ENCODE peak calls at places on chromosomes 12 and 14, in six cellular contexts. One of them, this sample, is unnamed.

GRCh38 chr14:100067481-100067880 is 2.3 kb downstream of the EVL start:
- DNase-seq in transverse colon: no peak
- DNase-seq in breast epithelium: no peak
- DNase-seq in heart left ventricle: no peak
- DNase-seq in adrenal gland: no peak
- DNase-seq in GM12892: no peak
- DNase-seq in this sample: no peak

GRCh38 chr14:99518441-99519346 is 37.5 kb downstream of the CCNK start:
- DNase-seq in transverse colon: peak
- DNase-seq in heart left ventricle: peak
- DNase-seq in breast epithelium: peak
- DNase-seq in adrenal gland: peak
- DNase-seq in GM12892: peak
- DNase-seq in this sample: peak

GRCh38 chr12:128365831-128366231 is 98.9 kb downstream of the TMEM132C start:
- DNase-seq in breast epithelium: no peak
- DNase-seq in heart left ventricle: no peak
- DNase-seq in transverse colon: no peak
- DNase-seq in GM12892: no peak
- DNase-seq in adrenal gland: peak
- DNase-seq in this sample: no peak

GRCh38 chr12:94429633-94430032 is 30.0 kb downstream of the CEP83 start:
- DNase-seq in breast epithelium: no peak
- DNase-seq in heart left ventricle: no peak
- DNase-seq in adrenal gland: no peak
- DNase-seq in transverse colon: no peak
- DNase-seq in GM12892: no peak
- DNase-seq in this sample: peak

GRCh38 chr12:62700091-62700490 is 233.5 kb downstream of the MON2 start:
- DNase-seq in heart left ventricle: no peak
- DNase-seq in transverse colon: no peak
- DNase-seq in GM12892: no peak
- DNase-seq in adrenal gland: no peak
- DNase-seq in breast epithelium: no peak
- DNase-seq in this sample: no peak

GRCh38 chr12:33588082-33588712 is 148.6 kb upstream of the SYT10 start:
- DNase-seq in GM12892: no peak
- DNase-seq in adrenal gland: peak
- DNase-seq in transverse colon: no peak
- DNase-seq in heart left ventricle: no peak
- DNase-seq in breast epithelium: no peak
- DNase-seq in this sample: peak

GRCh38 chr14:104659146-104659545 is 30.3 kb upstream of the INF2 start:
- DNase-seq in adrenal gland: no peak
- DNase-seq in GM12892: no peak
- DNase-seq in breast epithelium: no peak
- DNase-seq in transverse colon: no peak
- DNase-seq in heart left ventricle: no peak
- DNase-seq in this sample: no peak

GRCh38 chr14:50798048-50798421 is 32.9 kb downstream of the NIN start:
- DNase-seq in heart left ventricle: no peak
- DNase-seq in transverse colon: no peak
- DNase-seq in adrenal gland: no peak
- DNase-seq in GM12892: no peak
- DNase-seq in breast epithelium: no peak
- DNase-seq in this sample: no peak

GRCh38 chr12:116528067-116528466 is 31.1 kb upstream of the MAP1LC3B2 start:
- DNase-seq in transverse colon: no peak
- DNase-seq in adrenal gland: no peak
- DNase-seq in heart left ventricle: no peak
- DNase-seq in GM12892: no peak
- DNase-seq in breast epithelium: no peak
- DNase-seq in this sample: no peak

GRCh38 chr12:53217930-53218307 is 10.9 kb upstream of the ITGB7 start:
- DNase-seq in heart left ventricle: no peak
- DNase-seq in GM12892: no peak
- DNase-seq in adrenal gland: no peak
- DNase-seq in transverse colon: no peak
- DNase-seq in breast epithelium: no peak
- DNase-seq in this sample: no peak

GRCh38 chr12:16238661-16239060 is 38.8 kb downstream of the SLC15A5 start:
- DNase-seq in adrenal gland: no peak
- DNase-seq in heart left ventricle: no peak
- DNase-seq in breast epithelium: no peak
- DNase-seq in transverse colon: no peak
- DNase-seq in GM12892: no peak
- DNase-seq in this sample: no peak

GRCh38 chr12:112801055-112801454 is 9.5 kb downstream of the RPH3A start:
- DNase-seq in heart left ventricle: no peak
- DNase-seq in transverse colon: no peak
- DNase-seq in breast epithelium: no peak
- DNase-seq in GM12892: no peak
- DNase-seq in adrenal gland: no peak
- DNase-seq in this sample: no peak

GRCh38 chr14:102774391-102775153 is 2.7 kb upstream of the TRAF3 start:
- DNase-seq in transverse colon: peak
- DNase-seq in heart left ventricle: peak
- DNase-seq in adrenal gland: peak
- DNase-seq in GM12892: peak
- DNase-seq in breast epithelium: no peak
- DNase-seq in this sample: peak

GRCh38 chr12:94589591-94590001 is 60.8 kb downstream of the TMCC3 start:
- DNase-seq in adrenal gland: no peak
- DNase-seq in GM12892: no peak
- DNase-seq in heart left ventricle: no peak
- DNase-seq in breast epithelium: no peak
- DNase-seq in transverse colon: no peak
- DNase-seq in this sample: no peak

GRCh38 chr12:107375231-107375630 is 281.9 kb upstream of the CRY1 start:
- DNase-seq in transverse colon: no peak
- DNase-seq in heart left ventricle: no peak
- DNase-seq in GM12892: no peak
- DNase-seq in adrenal gland: no peak
- DNase-seq in breast epithelium: no peak
- DNase-seq in this sample: no peak

GRCh38 chr12:27906127-27906500 is 66.4 kb downstream of the PTHLH start:
- DNase-seq in breast epithelium: no peak
- DNase-seq in transverse colon: no peak
- DNase-seq in GM12892: no peak
- DNase-seq in heart left ventricle: no peak
- DNase-seq in adrenal gland: no peak
- DNase-seq in this sample: no peak

GRCh38 chr14:101087614-101088394 is 184.3 kb upstream of the RTL1 start:
- DNase-seq in heart left ventricle: no peak
- DNase-seq in transverse colon: peak
- DNase-seq in breast epithelium: peak
- DNase-seq in GM12892: no peak
- DNase-seq in adrenal gland: no peak
- DNase-seq in this sample: no peak

GRCh38 chr12:9710584-9711375 is 22.1 kb downstream of the CLECL1 start:
- DNase-seq in breast epithelium: no peak
- DNase-seq in adrenal gland: no peak
- DNase-seq in GM12892: no peak
- DNase-seq in heart left ventricle: no peak
- DNase-seq in transverse colon: no peak
- DNase-seq in this sample: no peak

GRCh38 chr14:26993541-26993940 is 395.7 kb upstream of the NOVA1 start:
- DNase-seq in heart left ventricle: no peak
- DNase-seq in breast epithelium: no peak
- DNase-seq in adrenal gland: no peak
- DNase-seq in GM12892: no peak
- DNase-seq in transverse colon: no peak
- DNase-seq in this sample: no peak

GRCh38 chr14:75440733-75441474 is 13.1 kb downstream of the JDP2 start:
- DNase-seq in heart left ventricle: no peak
- DNase-seq in GM12892: no peak
- DNase-seq in transverse colon: no peak
- DNase-seq in adrenal gland: no peak
- DNase-seq in breast epithelium: no peak
- DNase-seq in this sample: no peak
- TF ChIP-seq POLR2A in heart left ventricle: no peak
- TF ChIP-seq POLR2A in GM12892: no peak
- TF ChIP-seq POLR2A in transverse colon: no peak
- TF ChIP-seq POLR2A in adrenal gland: no peak
- TF ChIP-seq POLR2A in breast epithelium: no peak
- TF ChIP-seq POLR2A in this sample: no peak

GRCh38 chr14:92652413-92653151 is 95.8 kb downstream of the LGMN start:
- DNase-seq in breast epithelium: no peak
- DNase-seq in heart left ventricle: no peak
- DNase-seq in transverse colon: no peak
- DNase-seq in GM12892: no peak
- DNase-seq in adrenal gland: no peak
- DNase-seq in this sample: no peak
- TF ChIP-seq POLR2A in breast epithelium: no peak
- TF ChIP-seq POLR2A in heart left ventricle: no peak
- TF ChIP-seq POLR2A in transverse colon: no peak
- TF ChIP-seq POLR2A in GM12892: peak
- TF ChIP-seq POLR2A in adrenal gland: no peak
- TF ChIP-seq POLR2A in this sample: no peak

GRCh38 chr12:67952787-67953186 is 36.5 kb upstream of the IFNG-AS1 start:
- DNase-seq in breast epithelium: no peak
- DNase-seq in adrenal gland: no peak
- DNase-seq in GM12892: no peak
- DNase-seq in transverse colon: no peak
- DNase-seq in heart left ventricle: no peak
- DNase-seq in this sample: no peak

GRCh38 chr12:67958187-67958586 is 31.1 kb upstream of the IFNG-AS1 start:
- DNase-seq in transverse colon: no peak
- DNase-seq in breast epithelium: no peak
- DNase-seq in heart left ventricle: no peak
- DNase-seq in GM12892: no peak
- DNase-seq in adrenal gland: no peak
- DNase-seq in this sample: no peak

DNA sequence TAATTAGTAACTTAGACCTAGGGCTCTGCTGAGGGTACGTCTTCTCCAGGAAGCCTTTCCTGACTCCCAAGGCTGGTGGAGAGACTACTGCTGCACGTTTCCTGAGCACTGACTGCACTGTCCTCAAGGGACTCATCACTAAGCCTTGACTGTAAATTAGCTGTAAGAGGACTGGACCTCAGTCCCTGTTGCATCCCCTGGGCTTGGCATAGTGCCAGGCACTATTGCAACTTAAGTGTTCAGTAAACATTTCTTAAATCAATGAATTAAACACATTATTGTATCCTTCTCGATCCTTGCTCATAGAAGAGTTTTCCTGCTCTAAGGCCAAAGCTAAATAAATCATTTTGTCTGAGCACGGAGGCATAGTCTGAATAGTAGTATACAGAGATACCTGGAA is 31.9 kb upstream of the IFNG-AS1 start:
- DNase-seq in adrenal gland: no peak
- DNase-seq in heart left ventricle: no peak
- DNase-seq in breast epithelium: no peak
- DNase-seq in GM12892: no peak
- DNase-seq in transverse colon: no peak
- DNase-seq in this sample: no peak
- TF ChIP-seq POLR2A in adrenal gland: no peak
- TF ChIP-seq POLR2A in heart left ventricle: no peak
- TF ChIP-seq POLR2A in breast epithelium: no peak
- TF ChIP-seq POLR2A in GM12892: no peak
- TF ChIP-seq POLR2A in transverse colon: no peak
- TF ChIP-seq POLR2A in this sample: no peak

GRCh38 chr12:65999564-66000280 is 130.8 kb downstream of the LLPH start:
- DNase-seq in breast epithelium: no peak
- DNase-seq in GM12892: no peak
- DNase-seq in transverse colon: no peak
- DNase-seq in heart left ventricle: no peak
- DNase-seq in adrenal gland: no peak
- DNase-seq in this sample: no peak
- TF ChIP-seq POLR2A in breast epithelium: no peak
- TF ChIP-seq POLR2A in GM12892: no peak
- TF ChIP-seq POLR2A in transverse colon: no peak
- TF ChIP-seq POLR2A in heart left ventricle: no peak
- TF ChIP-seq POLR2A in adrenal gland: no peak
- TF ChIP-seq POLR2A in this sample: no peak

GRCh38 chr12:69585189-69586062 is at the start of gene CCT2:
- DNase-seq in GM12892: peak
- DNase-seq in breast epithelium: peak
- DNase-seq in transverse colon: peak
- DNase-seq in adrenal gland: peak
- DNase-seq in heart left ventricle: peak
- DNase-seq in this sample: peak
- TF ChIP-seq POLR2A in GM12892: peak
- TF ChIP-seq POLR2A in breast epithelium: peak
- TF ChIP-seq POLR2A in transverse colon: peak
- TF ChIP-seq POLR2A in adrenal gland: peak
- TF ChIP-seq POLR2A in heart left ventricle: no peak
- TF ChIP-seq POLR2A in this sample: peak

This sample was measured in erythroblast.